ENCODE peak calls at places on chromosomes 4 and X, in six cellular contexts. One of them, this sample, is unnamed.
A peak's percentile ranks its signal among the peaks of the same experiment; 100 is the strongest.

GRCh38 chrX:128754130-128754529 is 701.9 kb upstream of the ACTRT1 start:
- DNase-seq in endodermal cell: no peak
- DNase-seq in heart left ventricle: no peak
- DNase-seq in foreskin fibroblast: no peak
- DNase-seq in transverse colon: no peak
- DNase-seq in fibroblast of mammary gland: no peak
- DNase-seq in this sample: no peak

GRCh38 chrX:9362529-9362928 is 102.3 kb upstream of the TBL1X start:
- DNase-seq in transverse colon: no peak
- DNase-seq in heart left ventricle: no peak
- DNase-seq in endodermal cell: no peak
- DNase-seq in foreskin fibroblast: no peak
- DNase-seq in fibroblast of mammary gland: no peak
- DNase-seq in this sample: no peak

GRCh38 chr4:67762091-67762490 is 7.9 kb upstream of the GNRHR start:
- DNase-seq in fibroblast of mammary gland: peak; percentile 43
- DNase-seq in endodermal cell: no peak
- DNase-seq in heart left ventricle: no peak
- DNase-seq in transverse colon: no peak
- DNase-seq in foreskin fibroblast: peak; percentile 49
- DNase-seq in this sample: no peak

GRCh38 chr4:44978035-44978434 is 251.7 kb upstream of the GNPDA2 start:
- DNase-seq in fibroblast of mammary gland: no peak
- DNase-seq in heart left ventricle: no peak
- DNase-seq in foreskin fibroblast: no peak
- DNase-seq in endodermal cell: no peak
- DNase-seq in transverse colon: no peak
- DNase-seq in this sample: no peak

GRCh38 chrX:56233682-56234081 is 1.5 kb downstream of the KLF8 start:
- DNase-seq in heart left ventricle: peak; percentile 63
- DNase-seq in endodermal cell: peak; percentile 85
- DNase-seq in transverse colon: peak; percentile 45
- DNase-seq in foreskin fibroblast: peak; percentile 82
- DNase-seq in fibroblast of mammary gland: peak; percentile 80
- DNase-seq in this sample: peak; percentile 84

GRCh38 chrX:149145845-149146285 is 359.2 kb downstream of the IDS start:
- DNase-seq in fibroblast of mammary gland: peak; percentile 31
- DNase-seq in transverse colon: no peak
- DNase-seq in heart left ventricle: no peak
- DNase-seq in endodermal cell: peak; percentile 44
- DNase-seq in foreskin fibroblast: no peak
- DNase-seq in this sample: no peak

GRCh38 chrX:54926978-54927377 is 6.4 kb downstream of the TRO start:
- DNase-seq in foreskin fibroblast: no peak
- DNase-seq in heart left ventricle: no peak
- DNase-seq in endodermal cell: no peak
- DNase-seq in transverse colon: no peak
- DNase-seq in fibroblast of mammary gland: no peak
- DNase-seq in this sample: no peak

GRCh38 chr4:127138586-127138985 is 494.2 kb upstream of the INTU start:
- DNase-seq in foreskin fibroblast: no peak
- DNase-seq in endodermal cell: no peak
- DNase-seq in heart left ventricle: no peak
- DNase-seq in transverse colon: no peak
- DNase-seq in fibroblast of mammary gland: no peak
- DNase-seq in this sample: no peak

DNA sequence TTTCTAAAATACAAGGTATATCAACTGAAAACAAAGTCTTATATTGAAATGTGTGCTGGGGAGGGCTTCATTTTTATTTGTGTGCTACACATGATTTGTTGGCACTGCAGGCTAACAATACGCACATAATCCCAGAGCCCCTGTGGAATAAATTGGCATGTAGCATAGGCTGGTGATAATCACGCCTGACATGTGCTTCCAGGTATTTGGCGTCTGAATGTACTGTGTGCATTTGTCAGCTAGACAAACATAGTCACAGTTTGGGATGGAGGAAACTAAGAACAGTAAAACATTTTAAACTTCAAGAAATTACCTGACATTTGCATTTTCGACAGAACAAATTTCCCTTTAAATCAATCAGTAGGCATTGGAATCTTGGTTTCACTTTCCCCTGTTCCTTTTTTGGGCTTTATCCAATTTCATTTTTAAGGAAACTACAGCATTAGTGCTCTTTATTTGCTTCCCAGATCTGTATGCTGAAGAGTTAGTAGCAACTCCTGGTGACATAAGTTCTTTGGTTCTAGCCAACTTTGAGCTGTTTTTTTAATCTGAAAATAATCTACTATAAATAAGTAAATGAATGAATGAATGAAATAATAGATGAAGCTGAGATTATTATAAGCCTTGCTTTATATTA is 472.3 kb downstream of the PDHA2 start:
- DNase-seq in foreskin fibroblast: no peak
- DNase-seq in endodermal cell: no peak
- DNase-seq in heart left ventricle: no peak
- DNase-seq in fibroblast of mammary gland: no peak
- DNase-seq in transverse colon: no peak
- DNase-seq in this sample: peak; percentile 8
- H3K4me3 ChIP-seq in foreskin fibroblast: no peak overlapping the region
- H3K4me3 ChIP-seq in endodermal cell: no peak overlapping the region
- H3K4me3 ChIP-seq in heart left ventricle: no peak overlapping the region
- H3K4me3 ChIP-seq in fibroblast of mammary gland: no peak overlapping the region
- H3K4me3 ChIP-seq in transverse colon: no peak overlapping the region
- H3K4me3 ChIP-seq in this sample: peak overlapping the region; percentile 9

DNA sequence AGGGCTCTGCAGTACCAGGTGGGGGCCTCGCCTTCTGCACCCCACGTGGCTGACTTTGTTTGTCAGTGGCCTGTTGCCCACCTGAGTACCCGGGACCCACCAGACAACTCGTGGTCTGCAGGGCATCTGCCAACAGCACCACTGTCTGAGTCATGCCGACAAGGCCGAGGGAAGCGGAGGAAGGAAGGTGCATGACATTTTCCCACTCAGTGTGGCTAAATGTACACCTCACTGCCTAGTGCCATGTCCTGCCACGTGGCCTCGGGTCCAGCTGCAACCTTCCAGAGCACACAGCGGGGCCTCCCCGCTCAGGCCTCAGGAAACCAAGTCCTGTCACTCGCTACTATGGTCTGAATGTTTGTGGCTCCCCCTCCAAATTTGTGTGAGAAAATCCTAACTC is 22.1 kb downstream of the ABLIM2 start:
- DNase-seq in transverse colon: no peak
- DNase-seq in foreskin fibroblast: no peak
- DNase-seq in heart left ventricle: no peak
- DNase-seq in fibroblast of mammary gland: no peak
- DNase-seq in endodermal cell: no peak
- DNase-seq in this sample: no peak
- TF ChIP-seq CTCF in transverse colon: no peak
- TF ChIP-seq CTCF in foreskin fibroblast: no peak
- TF ChIP-seq CTCF in heart left ventricle: no peak
- TF ChIP-seq CTCF in fibroblast of mammary gland: no peak
- TF ChIP-seq CTCF in endodermal cell: no peak
- TF ChIP-seq CTCF in this sample: no peak

GRCh38 chrX:12206413-12206812 is 68.1 kb downstream of the FRMPD4 start:
- DNase-seq in heart left ventricle: no peak
- DNase-seq in foreskin fibroblast: no peak
- DNase-seq in fibroblast of mammary gland: no peak
- DNase-seq in transverse colon: no peak
- DNase-seq in endodermal cell: no peak
- DNase-seq in this sample: no peak

GRCh38 chrX:12210196-12210815 is 72.0 kb downstream of the FRMPD4 start:
- DNase-seq in transverse colon: peak; percentile 12
- DNase-seq in fibroblast of mammary gland: peak; percentile 87
- DNase-seq in foreskin fibroblast: peak; percentile 76
- DNase-seq in endodermal cell: no peak
- DNase-seq in heart left ventricle: no peak
- DNase-seq in this sample: peak; percentile 48

DNA sequence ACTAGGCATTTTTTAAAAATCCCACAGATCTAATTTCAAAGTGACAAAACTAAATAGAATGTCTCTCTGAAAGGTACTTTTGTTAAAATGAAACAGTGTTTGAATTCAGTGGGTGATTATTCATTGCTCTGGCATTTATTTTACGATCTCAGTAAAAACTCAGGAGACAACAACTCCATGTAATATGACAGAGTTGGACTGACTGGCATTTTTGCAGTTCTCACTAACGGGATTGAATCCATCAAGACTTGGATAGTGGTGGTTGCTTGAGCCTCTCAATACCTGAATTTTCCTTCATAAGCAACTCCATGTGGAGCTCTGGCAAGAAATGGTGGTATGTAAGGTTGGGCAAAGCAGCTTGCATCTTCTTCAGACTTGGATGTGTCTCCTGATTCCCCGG is 72.6 kb downstream of the FRMPD4 start:
- DNase-seq in endodermal cell: no peak
- DNase-seq in heart left ventricle: no peak
- DNase-seq in foreskin fibroblast: peak; percentile 39
- DNase-seq in transverse colon: no peak
- DNase-seq in fibroblast of mammary gland: peak; percentile 42
- DNase-seq in this sample: peak; percentile 1
- H3K4me3 ChIP-seq in endodermal cell: no peak overlapping the region
- H3K4me3 ChIP-seq in heart left ventricle: no peak overlapping the region
- H3K4me3 ChIP-seq in foreskin fibroblast: no peak overlapping the region
- H3K4me3 ChIP-seq in transverse colon: no peak overlapping the region
- H3K4me3 ChIP-seq in fibroblast of mammary gland: peak overlapping the region; percentile 19
- H3K4me3 ChIP-seq in this sample: no peak overlapping the region

GRCh38 chrX:39704590-39704989 is 393.2 kb downstream of the BCOR start:
- DNase-seq in heart left ventricle: no peak
- DNase-seq in endodermal cell: no peak
- DNase-seq in foreskin fibroblast: no peak
- DNase-seq in transverse colon: no peak
- DNase-seq in fibroblast of mammary gland: no peak
- DNase-seq in this sample: no peak

GRCh38 chrX:39703307-39703706 is 394.5 kb downstream of the BCOR start:
- DNase-seq in foreskin fibroblast: no peak
- DNase-seq in transverse colon: no peak
- DNase-seq in endodermal cell: no peak
- DNase-seq in heart left ventricle: no peak
- DNase-seq in fibroblast of mammary gland: no peak
- DNase-seq in this sample: no peak

GRCh38 chrX:39709364-39709763 is 388.4 kb downstream of the BCOR start:
- DNase-seq in transverse colon: no peak
- DNase-seq in fibroblast of mammary gland: no peak
- DNase-seq in heart left ventricle: no peak
- DNase-seq in foreskin fibroblast: no peak
- DNase-seq in endodermal cell: no peak
- DNase-seq in this sample: no peak

DNA sequence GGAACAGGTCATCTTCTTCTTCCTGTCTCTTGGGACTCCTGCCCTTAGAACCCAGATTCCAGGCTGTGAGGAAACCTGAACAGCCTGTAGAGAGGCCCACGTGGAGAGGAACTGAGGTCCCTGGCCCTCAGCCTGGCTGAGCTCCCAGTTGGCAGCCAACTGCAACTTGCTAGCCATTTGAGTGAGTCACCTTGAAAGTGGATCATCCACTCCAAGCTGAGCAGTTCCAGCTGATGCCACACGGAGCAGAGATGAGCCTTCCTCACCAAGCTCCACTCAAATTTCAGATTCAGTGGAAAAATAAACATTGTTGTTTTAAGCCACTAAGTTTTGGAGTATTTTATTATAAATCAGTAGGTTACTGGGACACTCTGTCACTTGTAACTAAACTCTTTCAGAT is 392.5 kb downstream of the BCOR start:
- DNase-seq in foreskin fibroblast: peak; percentile 90
- DNase-seq in fibroblast of mammary gland: peak; percentile 91
- DNase-seq in endodermal cell: peak; percentile 69
- DNase-seq in transverse colon: peak; percentile 58
- DNase-seq in heart left ventricle: peak; percentile 72
- DNase-seq in this sample: peak; percentile 79
- TF ChIP-seq CTCF in foreskin fibroblast: peak; percentile 48
- TF ChIP-seq CTCF in fibroblast of mammary gland: peak; percentile 69
- TF ChIP-seq CTCF in endodermal cell: peak; percentile 70
- TF ChIP-seq CTCF in transverse colon: peak; percentile 32
- TF ChIP-seq CTCF in heart left ventricle: no peak
- TF ChIP-seq CTCF in this sample: peak; percentile 75

DNA sequence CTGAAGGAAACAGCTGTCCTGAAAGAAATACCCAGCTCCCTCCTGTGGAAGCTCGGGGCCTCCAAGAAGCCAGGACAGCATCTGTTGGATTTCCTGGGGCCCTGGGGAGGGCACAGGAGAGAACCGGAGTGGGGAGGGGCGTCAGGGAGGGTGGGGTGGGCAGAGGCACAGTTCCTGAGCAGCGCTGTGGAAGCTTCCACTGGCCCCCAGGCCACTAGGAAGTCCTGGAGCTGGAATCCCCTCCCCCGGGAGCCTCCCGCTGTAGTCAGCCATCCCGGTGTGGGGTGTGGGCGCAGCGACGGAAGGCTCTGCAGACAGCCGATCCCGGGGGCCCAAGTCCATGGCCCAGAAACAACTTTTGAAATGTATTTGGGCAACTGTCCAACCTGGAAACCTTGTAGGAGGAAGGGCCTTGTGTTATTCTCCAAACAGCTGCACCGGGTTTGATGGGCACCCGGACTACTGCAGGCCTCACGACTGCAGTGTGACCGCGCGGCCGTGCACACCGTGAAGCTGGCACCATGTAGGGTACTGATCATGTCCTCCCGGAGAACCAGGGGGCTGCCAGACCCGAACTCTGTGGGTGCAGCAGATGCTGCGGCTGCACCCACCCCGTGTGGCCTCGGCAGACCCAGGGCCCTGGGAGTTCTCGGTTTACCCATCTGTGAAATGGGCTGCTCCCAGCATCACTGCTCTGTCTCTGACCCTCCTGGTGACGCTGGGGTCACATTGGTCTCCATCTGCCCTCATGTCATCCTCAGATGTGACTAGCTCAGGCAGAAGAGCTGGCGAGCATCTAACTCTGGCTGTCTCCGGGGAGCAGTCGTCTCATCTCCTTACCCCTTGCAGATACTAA is 68.5 kb upstream of the HMX1 start:
- DNase-seq in endodermal cell: no peak
- DNase-seq in transverse colon: no peak
- DNase-seq in fibroblast of mammary gland: no peak
- DNase-seq in foreskin fibroblast: no peak
- DNase-seq in heart left ventricle: no peak
- DNase-seq in this sample: no peak
- H3K4me3 ChIP-seq in endodermal cell: no peak overlapping the region
- H3K4me3 ChIP-seq in transverse colon: no peak overlapping the region
- H3K4me3 ChIP-seq in fibroblast of mammary gland: no peak overlapping the region
- H3K4me3 ChIP-seq in foreskin fibroblast: no peak overlapping the region
- H3K4me3 ChIP-seq in heart left ventricle: no peak overlapping the region
- H3K4me3 ChIP-seq in this sample: no peak overlapping the region

GRCh38 chr4:108714880-108715279 is 48.0 kb downstream of the ETNPPL start:
- DNase-seq in transverse colon: no peak
- DNase-seq in foreskin fibroblast: no peak
- DNase-seq in heart left ventricle: no peak
- DNase-seq in endodermal cell: peak; percentile 62
- DNase-seq in fibroblast of mammary gland: no peak
- DNase-seq in this sample: no peak

GRCh38 chr4:108717386-108717785 is 45.5 kb downstream of the ETNPPL start:
- DNase-seq in fibroblast of mammary gland: no peak
- DNase-seq in transverse colon: no peak
- DNase-seq in heart left ventricle: no peak
- DNase-seq in foreskin fibroblast: no peak
- DNase-seq in endodermal cell: no peak
- DNase-seq in this sample: peak; percentile 24

GRCh38 chr4:108716340-108716739 is 46.5 kb downstream of the ETNPPL start:
- DNase-seq in transverse colon: no peak
- DNase-seq in foreskin fibroblast: no peak
- DNase-seq in endodermal cell: no peak
- DNase-seq in heart left ventricle: no peak
- DNase-seq in fibroblast of mammary gland: no peak
- DNase-seq in this sample: no peak
- TF ChIP-seq CTCF in transverse colon: no peak
- TF ChIP-seq CTCF in foreskin fibroblast: no peak
- TF ChIP-seq CTCF in endodermal cell: no peak
- TF ChIP-seq CTCF in heart left ventricle: no peak
- TF ChIP-seq CTCF in fibroblast of mammary gland: no peak
- TF ChIP-seq CTCF in this sample: no peak